ENCODE peak calls at places on chromosomes 1 and 21, in six cellular contexts. One of them, this sample, is unnamed. For H3K4me1, the result is how much of the 10 kb centered on the place peaks cover.

GRCh38 chr1:2543543-2544092 is 12.6 kb upstream of the TNFRSF14 start:
- DNase-seq in H1: no peak
- DNase-seq in IMR-90: peak
- DNase-seq in mesenchymal stem cell: peak
- DNase-seq in H9: no peak
- DNase-seq in neuronal stem cell: peak
- DNase-seq in this sample: no peak

GRCh38 chr1:220497220-220497756 is 30.6 kb upstream of the MARK1 start:
- DNase-seq in H1: no peak
- DNase-seq in IMR-90: no peak
- DNase-seq in mesenchymal stem cell: no peak
- DNase-seq in H9: no peak
- DNase-seq in neuronal stem cell: no peak
- DNase-seq in this sample: peak

GRCh38 chr1:246292571-246292970 is 214.5 kb downstream of the SMYD3 start:
- DNase-seq in H1: no peak
- DNase-seq in IMR-90: no peak
- DNase-seq in mesenchymal stem cell: no peak
- DNase-seq in H9: no peak
- DNase-seq in neuronal stem cell: no peak
- DNase-seq in this sample: no peak

GRCh38 chr1:77133731-77134358 is 85.4 kb downstream of the PIGK start:
- DNase-seq in H1: no peak
- DNase-seq in IMR-90: no peak
- DNase-seq in mesenchymal stem cell: no peak
- DNase-seq in H9: no peak
- DNase-seq in neuronal stem cell: no peak
- DNase-seq in this sample: no peak

GRCh38 chr1:32811917-32812316 is 5.2 kb downstream of the YARS1 start:
- DNase-seq in H1: no peak
- DNase-seq in IMR-90: no peak
- DNase-seq in mesenchymal stem cell: no peak
- DNase-seq in H9: no peak
- DNase-seq in neuronal stem cell: no peak
- DNase-seq in this sample: no peak

GRCh38 chr1:229563701-229564100 is 5.2 kb upstream of the ABCB10 start:
- DNase-seq in H1: no peak
- DNase-seq in IMR-90: peak
- DNase-seq in mesenchymal stem cell: peak
- DNase-seq in H9: no peak
- DNase-seq in neuronal stem cell: no peak
- DNase-seq in this sample: peak

GRCh38 chr1:112126598-112126997 is 137.1 kb upstream of the KCND3 start:
- DNase-seq in H1: no peak
- DNase-seq in IMR-90: no peak
- DNase-seq in mesenchymal stem cell: no peak
- DNase-seq in H9: no peak
- DNase-seq in neuronal stem cell: no peak
- DNase-seq in this sample: no peak

GRCh38 chr1:23795676-23796465 is 4.7 kb downstream of the GALE start:
- DNase-seq in H1: no peak
- DNase-seq in IMR-90: no peak
- DNase-seq in mesenchymal stem cell: no peak
- DNase-seq in H9: no peak
- DNase-seq in neuronal stem cell: no peak
- DNase-seq in this sample: no peak

GRCh38 chr1:12549460-12550349 is 68.3 kb downstream of the DHRS3 start:
- DNase-seq in H1: no peak
- DNase-seq in IMR-90: peak
- DNase-seq in mesenchymal stem cell: peak
- DNase-seq in H9: no peak
- DNase-seq in neuronal stem cell: peak
- DNase-seq in this sample: peak

GRCh38 chr1:98368995-98369394 is 292.5 kb upstream of the SNX7 start:
- DNase-seq in H1: no peak
- DNase-seq in IMR-90: no peak
- DNase-seq in mesenchymal stem cell: no peak
- DNase-seq in H9: no peak
- DNase-seq in neuronal stem cell: no peak
- DNase-seq in this sample: no peak

GRCh38 chr1:180027949-180028445 is 73.4 kb downstream of the CEP350 start:
- DNase-seq in H1: no peak
- DNase-seq in IMR-90: peak
- DNase-seq in mesenchymal stem cell: peak
- DNase-seq in H9: no peak
- DNase-seq in neuronal stem cell: no peak
- DNase-seq in this sample: peak

GRCh38 chr1:235639586-235640205 is 9.9 kb downstream of the GNG4 start:
- DNase-seq in H1: no peak
- DNase-seq in IMR-90: no peak
- DNase-seq in mesenchymal stem cell: no peak
- DNase-seq in H9: no peak
- DNase-seq in neuronal stem cell: no peak
- DNase-seq in this sample: no peak

GRCh38 chr1:86788300-86789206 is 84.2 kb downstream of the SH3GLB1 start:
- DNase-seq in H1: peak
- DNase-seq in IMR-90: peak
- DNase-seq in mesenchymal stem cell: peak
- DNase-seq in H9: no peak
- DNase-seq in neuronal stem cell: no peak
- DNase-seq in this sample: no peak

GRCh38 chr1:178659789-178660208 is 65.2 kb upstream of the RALGPS2 start:
- DNase-seq in H1: no peak
- DNase-seq in IMR-90: no peak
- DNase-seq in mesenchymal stem cell: no peak
- DNase-seq in H9: no peak
- DNase-seq in neuronal stem cell: no peak
- DNase-seq in this sample: no peak

GRCh38 chr1:37480125-37480466 is 5.7 kb downstream of the ZC3H12A start:
- DNase-seq in H1: no peak
- DNase-seq in IMR-90: no peak
- DNase-seq in mesenchymal stem cell: no peak
- DNase-seq in H9: no peak
- DNase-seq in neuronal stem cell: no peak
- DNase-seq in this sample: no peak

GRCh38 chr1:223707270-223708000 is 4.9 kb upstream of the CAPN2 start:
- DNase-seq in H1: no peak
- DNase-seq in IMR-90: peak
- DNase-seq in mesenchymal stem cell: peak
- DNase-seq in H9: no peak
- DNase-seq in neuronal stem cell: no peak
- DNase-seq in this sample: peak

GRCh38 chr21:31553461-31553860 is 106.0 kb upstream of the SOD1 start:
- DNase-seq in H1: no peak
- DNase-seq in IMR-90: no peak
- DNase-seq in mesenchymal stem cell: no peak
- DNase-seq in H9: no peak
- DNase-seq in neuronal stem cell: no peak
- DNase-seq in this sample: peak

GRCh38 chr1:66982561-66983285 is 57.9 kb downstream of the MIER1 start:
- DNase-seq in H1: no peak
- DNase-seq in IMR-90: no peak
- DNase-seq in mesenchymal stem cell: no peak
- DNase-seq in H9: no peak
- DNase-seq in neuronal stem cell: no peak
- DNase-seq in this sample: no peak

GRCh38 chr1:109531205-109531779 is 8.4 kb upstream of the GPR61 start:
- DNase-seq in H1: no peak
- DNase-seq in IMR-90: no peak
- DNase-seq in mesenchymal stem cell: no peak
- DNase-seq in H9: no peak
- DNase-seq in neuronal stem cell: no peak
- DNase-seq in this sample: no peak

GRCh38 chr1:85495556-85495955 is 30.6 kb upstream of the DDAH1 start:
- DNase-seq in H1: no peak
- DNase-seq in IMR-90: peak
- DNase-seq in mesenchymal stem cell: peak
- DNase-seq in H9: no peak
- DNase-seq in neuronal stem cell: no peak
- DNase-seq in this sample: peak

GRCh38 chr21:42964086-42964485 is 10.3 kb upstream of the PKNOX1 start:
- DNase-seq in H1: no peak
- DNase-seq in IMR-90: no peak
- DNase-seq in mesenchymal stem cell: no peak
- DNase-seq in H9: no peak
- DNase-seq in neuronal stem cell: no peak
- DNase-seq in this sample: no peak

GRCh38 chr21:42959754-42960153 is 14.6 kb upstream of the PKNOX1 start:
- DNase-seq in H1: no peak
- DNase-seq in IMR-90: no peak
- DNase-seq in mesenchymal stem cell: no peak
- DNase-seq in H9: peak
- DNase-seq in neuronal stem cell: no peak
- DNase-seq in this sample: no peak

GRCh38 chr21:42962360-42963007 is 11.9 kb upstream of the PKNOX1 start:
- DNase-seq in H1: no peak
- DNase-seq in IMR-90: no peak
- DNase-seq in mesenchymal stem cell: no peak
- DNase-seq in H9: no peak
- DNase-seq in neuronal stem cell: no peak
- DNase-seq in this sample: peak

GRCh38 chr21:42969193-42969600 is 5.2 kb upstream of the PKNOX1 start:
- DNase-seq in H1: no peak
- DNase-seq in IMR-90: no peak
- DNase-seq in mesenchymal stem cell: no peak
- DNase-seq in H9: no peak
- DNase-seq in neuronal stem cell: no peak
- DNase-seq in this sample: peak

DNA sequence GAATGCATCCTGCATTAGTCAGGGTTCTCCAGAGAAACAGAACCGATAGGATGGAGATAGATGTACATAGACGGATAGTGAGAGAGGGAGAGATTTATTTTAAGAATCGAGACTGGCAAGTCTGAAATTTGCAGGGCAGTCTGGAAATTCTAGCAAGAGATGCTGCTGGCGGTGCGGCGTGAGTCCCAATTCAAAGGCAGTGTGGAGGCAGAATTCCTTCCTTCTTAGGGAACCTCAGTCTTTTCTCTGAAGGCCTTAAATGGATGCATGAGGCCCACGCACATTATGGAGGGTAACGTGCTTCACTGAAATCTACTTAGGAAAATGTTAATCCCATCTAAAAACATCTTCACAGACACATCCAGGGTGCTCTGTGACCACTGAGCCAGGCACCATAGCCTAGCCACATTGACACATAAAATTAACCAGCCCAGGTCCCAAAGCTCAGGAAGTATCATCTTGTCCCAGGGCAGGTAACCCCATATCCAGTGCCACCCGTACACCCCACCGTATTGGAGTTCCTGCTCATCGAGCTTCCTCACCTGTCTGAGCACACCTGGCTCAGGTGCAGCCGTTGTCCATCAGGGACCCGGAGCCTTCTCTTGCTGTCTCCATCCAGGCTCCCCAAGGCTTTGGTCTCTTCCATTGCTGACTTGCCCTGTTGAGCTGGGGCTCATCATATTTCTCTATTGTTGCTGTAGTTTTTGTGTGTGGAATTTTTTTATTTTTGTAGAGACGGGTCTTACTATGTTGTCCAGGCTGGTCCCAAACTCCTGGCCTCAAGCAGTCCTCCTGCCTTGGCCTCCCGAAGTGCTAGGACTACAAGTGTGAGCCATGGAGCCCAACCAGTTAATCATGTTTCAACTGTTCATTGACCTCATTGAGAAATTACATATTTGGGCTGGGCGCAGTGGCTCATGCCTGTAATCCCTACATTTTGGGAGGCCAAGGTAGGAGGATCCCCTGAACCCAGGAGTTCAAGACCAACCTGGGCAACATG is 9.5 kb upstream of the PKNOX1 start:
- DNase-seq in H1: no peak
- DNase-seq in IMR-90: no peak
- DNase-seq in mesenchymal stem cell: no peak
- DNase-seq in H9: no peak
- DNase-seq in neuronal stem cell: no peak
- DNase-seq in this sample: no peak
- H2AK5ac ChIP-seq in H1: peak
- H2AK5ac ChIP-seq in IMR-90: no peak
- H2AK5ac ChIP-seq in mesenchymal stem cell: no peak
- H2AK5ac ChIP-seq in H9: no peak
- H2AK5ac ChIP-seq in neuronal stem cell: peak
- H2AK5ac ChIP-seq in this sample: no peak

DNA sequence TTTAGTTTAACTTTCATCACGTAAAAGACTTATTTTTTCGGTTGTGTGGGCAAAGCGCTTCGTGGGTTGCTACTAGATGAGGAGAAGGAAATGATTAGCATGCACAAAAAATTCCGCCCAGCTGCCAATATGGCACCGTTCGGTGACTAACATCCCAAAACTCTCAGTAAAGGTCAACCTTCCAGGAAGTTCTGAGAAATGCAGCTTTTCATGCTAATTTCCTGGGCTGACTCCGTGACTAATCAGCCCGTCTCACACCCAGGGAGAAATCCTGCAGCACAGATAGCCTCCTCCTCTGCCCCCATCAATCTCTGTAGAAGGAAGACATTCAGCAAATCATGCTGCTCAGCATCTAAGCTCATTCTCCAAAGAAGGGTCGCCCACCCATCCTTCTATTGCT is 34.1 kb downstream of the TMCO4 start:
- DNase-seq in H1: no peak
- DNase-seq in IMR-90: peak
- DNase-seq in mesenchymal stem cell: peak
- DNase-seq in H9: no peak
- DNase-seq in neuronal stem cell: no peak
- DNase-seq in this sample: peak
- H2AFZ ChIP-seq in H1: no peak
- H2AFZ ChIP-seq in IMR-90: peak
- H2AFZ ChIP-seq in mesenchymal stem cell: no peak
- H2AFZ ChIP-seq in H9: no peak
- H2AFZ ChIP-seq in neuronal stem cell: no peak
- H2AFZ ChIP-seq in this sample: no peak

DNA sequence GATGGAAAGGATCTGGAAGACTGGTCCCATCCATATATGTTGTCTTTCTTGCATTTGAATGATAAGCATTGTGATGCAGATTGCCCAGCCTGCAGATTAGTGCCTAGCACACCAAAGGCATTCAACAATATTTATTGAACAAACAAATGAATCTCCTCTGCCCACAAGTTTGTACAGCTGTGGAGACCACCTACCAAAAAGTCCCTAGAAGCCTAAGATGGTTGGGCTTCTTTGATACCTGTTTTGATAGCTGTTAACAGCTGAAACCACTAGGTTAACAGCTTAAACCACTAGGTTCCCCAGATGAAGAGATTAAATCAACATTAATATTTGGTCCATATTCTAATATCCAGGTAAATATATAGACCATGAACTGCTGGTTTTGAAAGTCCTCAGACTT is 9.8 kb downstream of the DUSP10 start:
- DNase-seq in H1: no peak
- DNase-seq in IMR-90: no peak
- DNase-seq in mesenchymal stem cell: no peak
- DNase-seq in H9: no peak
- DNase-seq in neuronal stem cell: no peak
- DNase-seq in this sample: no peak
- H3K4me1 ChIP-seq in H1: under half
- H3K4me1 ChIP-seq in IMR-90: under half
- H3K4me1 ChIP-seq in mesenchymal stem cell: under half
- H3K4me1 ChIP-seq in H9: under half
- H3K4me1 ChIP-seq in neuronal stem cell: under half
- H3K4me1 ChIP-seq in this sample: under half

DNA sequence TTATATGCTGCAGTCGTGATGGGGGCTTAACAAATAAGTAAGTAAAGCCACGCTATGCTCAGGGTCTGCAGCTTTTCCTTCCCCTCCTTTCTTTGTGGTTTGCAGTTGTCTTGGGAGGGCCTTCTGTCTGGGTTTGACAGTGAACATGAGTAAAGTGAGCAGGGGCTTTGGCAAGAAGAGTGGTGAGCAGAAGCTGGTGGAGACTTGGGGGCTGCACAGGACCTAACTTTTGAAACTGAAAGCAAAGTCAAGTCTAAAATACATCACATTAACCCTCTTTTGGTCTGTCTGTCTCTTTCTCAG is 368.6 kb upstream of the VAMP3 start:
- DNase-seq in H1: no peak
- DNase-seq in IMR-90: no peak
- DNase-seq in mesenchymal stem cell: peak
- DNase-seq in H9: no peak
- DNase-seq in neuronal stem cell: no peak
- DNase-seq in this sample: no peak
- H2AK5ac ChIP-seq in H1: peak
- H2AK5ac ChIP-seq in IMR-90: peak
- H2AK5ac ChIP-seq in mesenchymal stem cell: peak
- H2AK5ac ChIP-seq in H9: no peak
- H2AK5ac ChIP-seq in neuronal stem cell: no peak
- H2AK5ac ChIP-seq in this sample: peak

This sample was measured in trophoblast cell.